ENCODE peak calls at places on chromosomes 12 and 14, in nine cellular contexts. Q, M, B, T, G, P, U, C and F are unnamed samples.

GRCh38 chr12:109879332-109880048 is 851 bp downstream of the GLTP start:
- DNase-seq in Q (peak), M (peak), B (no peak), T (no peak), G (no peak), P (no peak), U (no peak), C (no peak), F (peak)

GRCh38 chr12:84069699-84070098 is 842.9 kb downstream of the SLC6A15 start:
- DNase-seq in Q (no peak), M (peak), B (no peak), T (peak), G (no peak), P (peak), U (no peak), C (no peak), F (no peak)

GRCh38 chr12:110921262-110921661 is 883 bp upstream of the MYL2 start:
- DNase-seq in Q (no peak), M (peak), B (no peak), T (peak), G (no peak), P (peak), U (no peak), C (no peak), F (no peak)

GRCh38 chr12:30795660-30796507 is 41.1 kb upstream of the CAPRIN2 start:
- DNase-seq in Q (peak), M (peak), B (no peak), T (peak), G (no peak), P (peak), U (peak), C (peak), F (peak)

GRCh38 chr14:24232645-24233537 is at the start of gene GMPR2:
- DNase-seq in Q (no peak), M (peak), B (peak), T (no peak), G (peak), P (no peak), U (no peak), C (no peak), F (peak)

GRCh38 chr12:93571360-93571853 is 1.1 kb upstream of the SOCS2 start:
- DNase-seq in Q (peak), M (peak), B (no peak), T (peak), G (no peak), P (peak), U (peak), C (peak), F (peak)

GRCh38 chr14:59297070-59297766 is 108.8 kb downstream of the DAAM1 start:
- DNase-seq in Q (no peak), M (no peak), B (no peak), T (no peak), G (no peak), P (no peak), U (no peak), C (peak), F (no peak)

GRCh38 chr12:3225796-3226180 is 148.6 kb downstream of the TSPAN9 start:
- DNase-seq in Q (no peak), M (no peak), B (no peak), T (peak), G (no peak), P (peak), U (no peak), C (no peak), F (no peak)

GRCh38 chr12:62908667-62909066 is 26.3 kb downstream of the PPM1H start:
- DNase-seq in Q (no peak), M (no peak), B (no peak), T (no peak), G (no peak), P (no peak), U (no peak), C (no peak), F (no peak)

GRCh38 chr12:54169036-54169435 is 19.7 kb downstream of the SMUG1 start:
- DNase-seq in Q (no peak), M (no peak), B (no peak), T (no peak), G (no peak), P (no peak), U (no peak), C (no peak), F (no peak)

GRCh38 chr12:5522358-5523335 is 90.7 kb downstream of the NTF3 start:
- DNase-seq in Q (no peak), M (no peak), B (no peak), T (no peak), G (no peak), P (no peak), U (no peak), C (no peak), F (no peak)

GRCh38 chr12:50415899-50416479 is 15.3 kb downstream of the LARP4 start:
- DNase-seq in Q (no peak), M (no peak), B (no peak), T (no peak), G (no peak), P (no peak), U (no peak), C (no peak), F (no peak)

GRCh38 chr14:23984891-23985607 is 3.7 kb upstream of the DHRS4L2 start:
- DNase-seq in Q (no peak), M (peak), B (no peak), T (peak), G (no peak), P (peak), U (no peak), C (peak), F (no peak)

GRCh38 chr14:52111583-52111982 is 42.7 kb upstream of the NID2 start:
- DNase-seq in Q (no peak), M (peak), B (no peak), T (peak), G (no peak), P (peak), U (no peak), C (no peak), F (no peak)

GRCh38 chr14:38828183-38828877 is 274.7 kb downstream of the SEC23A start:
- DNase-seq in Q (no peak), M (no peak), B (no peak), T (no peak), G (no peak), P (no peak), U (no peak), C (no peak), F (no peak)

GRCh38 chr14:102095231-102095870 is 8.5 kb upstream of the HSP90AA1 start:
- DNase-seq in Q (no peak), M (peak), B (no peak), T (peak), G (no peak), P (peak), U (no peak), C (no peak), F (no peak)

GRCh38 chr14:102095871-102096568 is 9.2 kb upstream of the HSP90AA1 start:
- DNase-seq in Q (peak), M (no peak), B (no peak), T (no peak), G (no peak), P (no peak), U (no peak), C (no peak), F (peak)

GRCh38 chr14:102094101-102094500 is 7.3 kb upstream of the HSP90AA1 start:
- DNase-seq in Q (no peak), M (no peak), B (no peak), T (no peak), G (no peak), P (no peak), U (no peak), C (no peak), F (peak)

GRCh38 chr14:102097441-102098135 is 10.7 kb upstream of the HSP90AA1 start:
- DNase-seq in Q (no peak), M (no peak), B (no peak), T (no peak), G (no peak), P (no peak), U (no peak), C (no peak), F (peak)

DNA sequence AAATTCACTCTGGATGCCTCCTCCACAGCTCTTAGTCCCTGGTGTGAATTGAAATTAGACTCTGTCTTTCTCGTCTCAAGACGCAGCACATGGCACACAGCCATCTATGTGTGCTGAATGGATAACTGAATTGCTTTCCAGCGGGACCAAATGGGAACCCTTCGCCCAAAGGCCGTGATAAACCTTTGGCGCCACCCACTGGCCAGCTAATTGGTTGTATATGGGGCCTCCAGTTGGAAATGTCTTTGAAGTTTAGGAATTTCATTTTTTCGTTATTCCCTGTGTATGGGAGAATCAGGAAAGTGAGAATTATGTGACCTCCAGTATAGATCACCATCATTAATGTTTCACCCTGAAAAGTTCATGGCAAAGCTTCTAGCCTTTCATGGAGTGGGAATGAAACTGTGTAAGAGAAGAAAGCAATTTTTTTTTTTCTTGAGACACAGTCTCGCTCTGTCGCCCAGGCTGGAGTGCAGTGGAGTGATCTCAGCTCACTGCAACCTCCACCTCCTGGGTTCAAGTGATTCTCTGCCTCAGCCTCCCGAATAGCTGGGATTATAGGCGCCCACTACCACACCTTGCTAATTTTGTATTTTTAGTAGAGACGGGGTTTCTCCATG is 9.8 kb upstream of the HSP90AA1 start:
- DNase-seq in Q (peak), M (peak), B (peak), T (peak), G (peak), P (peak), U (peak), C (peak), F (peak)
- H2AFZ ChIP-seq in Q (peak), M (peak), B (no peak), T (peak), G (peak), P (peak), U (peak), C (no peak), F (peak)

DNA sequence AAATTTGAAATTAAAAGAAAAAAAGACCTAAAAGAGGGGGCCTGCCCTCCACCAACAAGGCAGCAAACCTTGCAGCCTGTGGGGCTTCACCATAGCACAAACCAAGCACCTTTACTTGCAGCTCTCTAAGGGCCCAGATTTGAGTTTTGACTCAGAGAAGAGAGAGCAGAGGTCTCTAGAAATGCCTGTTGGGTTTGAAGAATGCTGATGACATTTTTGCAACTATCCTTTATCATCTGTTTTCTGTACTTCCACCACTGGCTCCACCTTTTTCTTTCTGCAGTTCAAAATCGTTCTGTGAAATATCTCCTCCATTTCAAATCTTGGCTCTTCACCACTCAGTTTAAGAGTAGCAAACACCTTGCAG is 83.8 kb upstream of the HMGA2 start:
- DNase-seq in Q (no peak), M (peak), B (no peak), T (peak), G (no peak), P (no peak), U (no peak), C (no peak), F (no peak)
- H2AFZ ChIP-seq in Q (no peak), M (peak), B (no peak), T (peak), G (no peak), P (peak), U (peak), C (no peak), F (peak)

GRCh38 chr14:69848156-69848555 is 31.1 kb upstream of the SMOC1 start:
- DNase-seq in Q (no peak), M (no peak), B (no peak), T (no peak), G (no peak), P (no peak), U (no peak), C (peak), F (no peak)

GRCh38 chr14:69850736-69851112 is 28.5 kb upstream of the SMOC1 start:
- DNase-seq in Q (no peak), M (no peak), B (no peak), T (no peak), G (no peak), P (no peak), U (no peak), C (peak), F (no peak)

GRCh38 chr14:69848903-69849391 is 30.3 kb upstream of the SMOC1 start:
- DNase-seq in Q (no peak), M (no peak), B (no peak), T (no peak), G (no peak), P (no peak), U (no peak), C (peak), F (no peak)

GRCh38 chr14:69852897-69853296 is 26.3 kb upstream of the SMOC1 start:
- DNase-seq in Q (no peak), M (no peak), B (no peak), T (no peak), G (no peak), P (no peak), U (no peak), C (no peak), F (no peak)

DNA sequence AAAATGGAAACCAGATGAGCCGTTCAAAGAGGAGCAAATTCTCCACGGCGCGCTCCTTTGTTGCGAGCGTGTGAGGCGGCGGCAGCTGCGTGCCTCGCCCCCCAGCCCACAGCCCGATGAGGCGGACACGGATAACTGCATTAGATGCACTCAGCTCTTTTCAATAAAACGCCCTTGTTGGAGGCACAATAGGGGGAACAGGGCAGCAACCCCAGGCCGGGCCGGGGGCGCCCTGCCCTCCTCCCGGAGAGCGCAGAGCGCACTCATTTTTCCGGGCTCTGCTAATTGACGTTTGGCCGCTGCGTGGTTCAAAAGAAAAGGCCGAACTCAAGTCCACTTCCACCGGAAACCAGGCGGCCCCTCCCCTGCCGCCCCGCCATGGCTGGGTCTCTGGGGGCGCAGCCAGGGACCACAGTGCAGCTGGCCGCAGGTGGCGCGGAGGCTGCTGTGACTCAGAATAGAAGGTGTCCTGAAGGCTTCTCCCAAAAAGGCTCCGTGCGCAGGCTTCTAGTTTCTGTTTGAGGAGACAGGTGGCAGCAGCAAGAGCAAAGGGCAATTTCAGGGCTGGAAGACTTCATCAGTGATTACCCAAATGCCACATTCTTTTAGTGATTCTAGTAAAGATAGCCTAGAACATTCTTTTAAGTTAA is 29.0 kb upstream of the SMOC1 start:
- DNase-seq in Q (peak), M (no peak), B (no peak), T (no peak), G (no peak), P (no peak), U (no peak), C (peak), F (peak)
- H2AFZ ChIP-seq in Q (no peak), M (no peak), B (no peak), T (peak), G (no peak), P (peak), U (peak), C (no peak), F (peak)

DNA sequence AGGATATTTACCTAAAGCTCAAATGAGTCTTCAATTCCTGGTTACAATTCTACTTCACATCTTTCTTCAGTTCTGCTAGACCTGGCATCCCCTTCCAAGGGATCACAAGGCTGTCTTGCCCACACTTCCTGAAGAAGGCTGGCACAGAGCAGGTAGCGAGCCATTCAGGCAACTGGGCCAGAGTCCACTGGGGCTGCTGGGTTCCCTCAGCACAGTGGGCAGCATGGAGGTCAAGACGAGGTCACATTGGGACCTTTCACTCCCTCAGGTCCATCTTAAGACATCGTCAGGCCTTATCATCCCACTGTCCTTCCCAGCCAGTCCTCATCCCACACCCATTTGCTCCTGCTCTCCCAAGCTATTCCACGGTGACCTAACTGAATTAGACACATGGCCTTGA is 143.1 kb upstream of the HIF1A start:
- DNase-seq in Q (no peak), M (no peak), B (no peak), T (no peak), G (no peak), P (no peak), U (no peak), C (no peak), F (no peak)
- H2AFZ ChIP-seq in Q (no peak), M (no peak), B (no peak), T (no peak), G (peak), P (no peak), U (no peak), C (no peak), F (no peak)